ENCODE peak calls at places on chromosomes 7 and 10, in six cellular contexts. One of them, this sample, is unnamed.
A peak's percentile ranks its signal among the peaks of the same experiment; 100 is the strongest.

GRCh38 chr10:99346247-99346646 is 17.1 kb downstream of the CNNM1 start:
- DNase-seq in HCT116: no peak
- DNase-seq in SK-N-SH: peak; percentile 36
- DNase-seq in K562: no peak
- DNase-seq in H1: no peak
- DNase-seq in GM12878: no peak
- DNase-seq in this sample: peak; percentile 71

GRCh38 chr10:127354255-127354654 is 157.9 kb upstream of the INSYN2A start:
- DNase-seq in HCT116: no peak
- DNase-seq in SK-N-SH: no peak
- DNase-seq in K562: no peak
- DNase-seq in H1: no peak
- DNase-seq in GM12878: no peak
- DNase-seq in this sample: no peak

GRCh38 chr7:28301148-28301641 is 111.1 kb upstream of the CREB5 start:
- DNase-seq in HCT116: no peak
- DNase-seq in SK-N-SH: no peak
- DNase-seq in K562: no peak
- DNase-seq in H1: no peak
- DNase-seq in GM12878: no peak
- DNase-seq in this sample: no peak

GRCh38 chr7:55568613-55569268 is 3.6 kb downstream of the VOPP1 start:
- DNase-seq in HCT116: no peak
- DNase-seq in SK-N-SH: peak; percentile 82
- DNase-seq in K562: no peak
- DNase-seq in H1: no peak
- DNase-seq in GM12878: no peak
- DNase-seq in this sample: no peak

GRCh38 chr7:105538349-105538748 is 6.3 kb downstream of the RINT1 start:
- DNase-seq in HCT116: no peak
- DNase-seq in SK-N-SH: no peak
- DNase-seq in K562: no peak
- DNase-seq in H1: no peak
- DNase-seq in GM12878: no peak
- DNase-seq in this sample: no peak

GRCh38 chr7:144004703-144005102 is 4.6 kb downstream of the OR6B1 start:
- DNase-seq in HCT116: no peak
- DNase-seq in SK-N-SH: no peak
- DNase-seq in K562: no peak
- DNase-seq in H1: no peak
- DNase-seq in GM12878: no peak
- DNase-seq in this sample: no peak

GRCh38 chr7:157862731-157863130 is 525.9 kb downstream of the DNAJB6 start:
- DNase-seq in HCT116: no peak
- DNase-seq in SK-N-SH: no peak
- DNase-seq in K562: no peak
- DNase-seq in H1: no peak
- DNase-seq in GM12878: no peak
- DNase-seq in this sample: no peak

GRCh38 chr7:28096713-28097112 is 83.9 kb downstream of the JAZF1 start:
- DNase-seq in HCT116: peak; percentile 42
- DNase-seq in SK-N-SH: peak; percentile 84
- DNase-seq in K562: peak; percentile 55
- DNase-seq in H1: no peak
- DNase-seq in GM12878: peak; percentile 12
- DNase-seq in this sample: peak; percentile 73

GRCh38 chr10:77405771-77406241 is 231.8 kb downstream of the KCNMA1 start:
- DNase-seq in HCT116: peak; percentile 53
- DNase-seq in SK-N-SH: peak; percentile 58
- DNase-seq in K562: peak; percentile 72
- DNase-seq in H1: peak; percentile 59
- DNase-seq in GM12878: no peak
- DNase-seq in this sample: peak; percentile 72

GRCh38 chr7:35831208-35831607 is 30.4 kb downstream of the SEPTIN7 start:
- DNase-seq in HCT116: no peak
- DNase-seq in SK-N-SH: no peak
- DNase-seq in K562: no peak
- DNase-seq in H1: no peak
- DNase-seq in GM12878: no peak
- DNase-seq in this sample: no peak

GRCh38 chr7:139676390-139676789 is 101.4 kb downstream of the HIPK2 start:
- DNase-seq in HCT116: no peak
- DNase-seq in SK-N-SH: no peak
- DNase-seq in K562: no peak
- DNase-seq in H1: no peak
- DNase-seq in GM12878: no peak
- DNase-seq in this sample: no peak

GRCh38 chr7:11290859-11291258 is 317.2 kb downstream of the PHF14 start:
- DNase-seq in HCT116: no peak
- DNase-seq in SK-N-SH: no peak
- DNase-seq in K562: no peak
- DNase-seq in H1: no peak
- DNase-seq in GM12878: no peak
- DNase-seq in this sample: no peak

GRCh38 chr7:3917466-3917865 is 616.4 kb downstream of the SDK1 start:
- DNase-seq in HCT116: no peak
- DNase-seq in SK-N-SH: no peak
- DNase-seq in K562: no peak
- DNase-seq in H1: no peak
- DNase-seq in GM12878: no peak
- DNase-seq in this sample: no peak

GRCh38 chr10:64528294-64529002 is 1007.2 kb downstream of the REEP3 start:
- DNase-seq in HCT116: no peak
- DNase-seq in SK-N-SH: peak; percentile 62
- DNase-seq in K562: no peak
- DNase-seq in H1: no peak
- DNase-seq in GM12878: no peak
- DNase-seq in this sample: no peak

GRCh38 chr7:143391462-143392404 is 10.6 kb downstream of the ZYX start:
- DNase-seq in HCT116: no peak
- DNase-seq in SK-N-SH: no peak
- DNase-seq in K562: no peak
- DNase-seq in H1: no peak
- DNase-seq in GM12878: no peak
- DNase-seq in this sample: no peak

GRCh38 chr10:72274213-72274729 is 547 bp downstream of the DDIT4 start:
- DNase-seq in HCT116: no peak
- DNase-seq in SK-N-SH: peak; percentile 65
- DNase-seq in K562: peak; percentile 59
- DNase-seq in H1: no peak
- DNase-seq in GM12878: no peak
- DNase-seq in this sample: no peak

GRCh38 chr10:86782691-86783418 is 26.4 kb downstream of the BMPR1A start:
- DNase-seq in HCT116: no peak
- DNase-seq in SK-N-SH: no peak
- DNase-seq in K562: no peak
- DNase-seq in H1: no peak
- DNase-seq in GM12878: peak; percentile 51
- DNase-seq in this sample: no peak

GRCh38 chr7:2158331-2159175 is 74.2 kb downstream of the MAD1L1 start:
- DNase-seq in HCT116: no peak
- DNase-seq in SK-N-SH: no peak
- DNase-seq in K562: no peak
- DNase-seq in H1: no peak
- DNase-seq in GM12878: no peak
- DNase-seq in this sample: no peak

GRCh38 chr7:2729893-2730716 is 42.1 kb downstream of the AMZ1 start:
- DNase-seq in HCT116: no peak
- DNase-seq in SK-N-SH: no peak
- DNase-seq in K562: no peak
- DNase-seq in H1: no peak
- DNase-seq in GM12878: no peak
- DNase-seq in this sample: no peak

GRCh38 chr7:98283127-98283886 is 1.8 kb downstream of the BRI3 start:
- DNase-seq in HCT116: no peak
- DNase-seq in SK-N-SH: peak; percentile 26
- DNase-seq in K562: no peak
- DNase-seq in H1: no peak
- DNase-seq in GM12878: no peak
- DNase-seq in this sample: no peak

GRCh38 chr7:18535811-18536413 is 40.4 kb downstream of the HDAC9 start:
- DNase-seq in HCT116: no peak
- DNase-seq in SK-N-SH: no peak
- DNase-seq in K562: no peak
- DNase-seq in H1: no peak
- DNase-seq in GM12878: no peak
- DNase-seq in this sample: no peak

GRCh38 chr7:72345208-72345727 is 66.9 kb downstream of the CALN1 start:
- DNase-seq in HCT116: no peak
- DNase-seq in SK-N-SH: no peak
- DNase-seq in K562: no peak
- DNase-seq in H1: no peak
- DNase-seq in GM12878: no peak
- DNase-seq in this sample: no peak

DNA sequence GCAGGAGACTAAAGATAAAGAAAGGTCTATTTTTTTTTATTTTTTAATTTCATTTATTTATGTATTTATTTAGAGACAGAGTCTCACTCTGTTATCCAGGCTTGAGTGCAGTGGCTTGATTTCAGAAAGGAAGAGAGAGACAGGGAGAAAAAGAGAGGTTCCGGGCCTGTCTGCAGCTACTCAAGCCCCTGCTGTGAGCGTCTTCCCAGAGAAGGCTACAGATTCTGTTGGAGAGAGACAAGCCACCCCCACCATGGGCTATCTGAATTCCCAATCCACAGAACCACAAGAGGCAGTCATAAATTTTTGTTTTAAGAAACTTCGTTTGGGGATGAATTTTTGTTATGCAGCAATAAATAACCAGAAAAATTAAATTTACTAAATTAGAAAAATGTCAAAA is 68.1 kb downstream of the CALN1 start:
- DNase-seq in HCT116: no peak
- DNase-seq in SK-N-SH: no peak
- DNase-seq in K562: no peak
- DNase-seq in H1: peak; percentile 19
- DNase-seq in GM12878: no peak
- DNase-seq in this sample: no peak
- TF ChIP-seq JUND in HCT116: no peak
- TF ChIP-seq JUND in SK-N-SH: no peak
- TF ChIP-seq JUND in K562: no peak
- TF ChIP-seq JUND in H1: no peak
- TF ChIP-seq JUND in GM12878: no peak
- TF ChIP-seq JUND in this sample: no peak

GRCh38 chr10:103861501-103861900 is 6.1 kb upstream of the SH3PXD2A start:
- DNase-seq in HCT116: no peak
- DNase-seq in SK-N-SH: no peak
- DNase-seq in K562: no peak
- DNase-seq in H1: no peak
- DNase-seq in GM12878: no peak
- DNase-seq in this sample: no peak

GRCh38 chr10:103858360-103858759 is 3.0 kb upstream of the SH3PXD2A start:
- DNase-seq in HCT116: no peak
- DNase-seq in SK-N-SH: no peak
- DNase-seq in K562: no peak
- DNase-seq in H1: no peak
- DNase-seq in GM12878: no peak
- DNase-seq in this sample: no peak

GRCh38 chr10:103855852-103856496 is 598 bp upstream of the SH3PXD2A start:
- DNase-seq in HCT116: no peak
- DNase-seq in SK-N-SH: no peak
- DNase-seq in K562: no peak
- DNase-seq in H1: no peak
- DNase-seq in GM12878: no peak
- DNase-seq in this sample: no peak

GRCh38 chr10:103856497-103857175 is 1.3 kb upstream of the SH3PXD2A start:
- DNase-seq in HCT116: no peak
- DNase-seq in SK-N-SH: no peak
- DNase-seq in K562: no peak
- DNase-seq in H1: no peak
- DNase-seq in GM12878: no peak
- DNase-seq in this sample: no peak

DNA sequence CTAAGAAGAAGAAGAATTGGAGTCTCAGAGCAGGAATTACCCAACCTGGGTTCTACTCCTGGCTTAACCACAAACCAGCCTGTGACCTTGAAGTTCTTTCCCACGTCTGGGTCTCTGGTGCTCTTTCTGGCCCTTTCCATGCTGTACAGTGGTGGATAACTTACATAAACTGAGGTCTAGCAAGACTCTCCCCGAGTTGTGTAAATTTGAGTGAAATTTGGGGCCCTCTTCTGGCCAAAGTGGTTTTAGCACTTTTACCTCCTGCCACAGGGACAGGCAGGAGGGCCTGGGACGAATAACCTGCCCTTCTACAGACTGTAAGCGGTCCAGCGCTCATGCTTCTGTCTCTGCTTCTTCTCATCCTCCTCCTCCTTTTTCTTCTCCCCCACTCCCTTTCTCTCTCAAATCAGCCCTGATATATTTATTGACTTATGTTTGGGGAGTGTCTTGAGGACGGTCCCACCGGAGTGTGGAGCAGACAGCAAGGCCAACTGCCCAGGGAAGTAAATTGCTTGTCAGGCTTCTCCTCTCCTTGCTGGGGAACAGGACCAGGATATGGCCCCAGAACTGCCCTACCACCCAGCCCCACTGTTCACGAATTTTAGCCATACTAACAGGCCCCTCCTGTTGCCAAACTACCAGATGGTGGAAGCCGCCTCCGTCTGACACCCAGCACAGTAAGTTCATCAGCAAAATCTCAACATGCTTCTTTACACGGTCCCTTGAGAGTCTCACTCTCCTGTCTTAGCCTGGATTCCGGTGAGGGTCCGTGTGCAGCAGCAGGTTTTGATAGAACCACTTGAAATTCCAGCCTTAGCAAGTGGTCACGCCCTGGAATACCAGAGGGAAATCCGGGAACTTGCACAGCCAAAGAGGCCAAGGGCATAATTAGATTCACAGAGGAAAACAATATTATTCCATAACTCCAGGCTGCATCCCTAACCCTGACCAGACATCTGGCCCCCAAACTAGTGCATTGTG is 4.1 kb upstream of the SH3PXD2A start:
- DNase-seq in HCT116: peak; percentile 50
- DNase-seq in SK-N-SH: peak; percentile 71
- DNase-seq in K562: peak; percentile 57
- DNase-seq in H1: peak; percentile 46
- DNase-seq in GM12878: peak; percentile 24
- DNase-seq in this sample: peak; percentile 73
- TF ChIP-seq JUND in HCT116: no peak
- TF ChIP-seq JUND in SK-N-SH: no peak
- TF ChIP-seq JUND in K562: no peak
- TF ChIP-seq JUND in H1: no peak
- TF ChIP-seq JUND in GM12878: no peak
- TF ChIP-seq JUND in this sample: no peak

GRCh38 chr10:119701861-119702260 is 24.0 kb upstream of the INPP5F start:
- DNase-seq in HCT116: no peak
- DNase-seq in SK-N-SH: no peak
- DNase-seq in K562: no peak
- DNase-seq in H1: no peak
- DNase-seq in GM12878: no peak
- DNase-seq in this sample: no peak
- TF ChIP-seq JUND in HCT116: no peak
- TF ChIP-seq JUND in SK-N-SH: no peak
- TF ChIP-seq JUND in K562: no peak
- TF ChIP-seq JUND in H1: no peak
- TF ChIP-seq JUND in GM12878: no peak
- TF ChIP-seq JUND in this sample: no peak

DNA sequence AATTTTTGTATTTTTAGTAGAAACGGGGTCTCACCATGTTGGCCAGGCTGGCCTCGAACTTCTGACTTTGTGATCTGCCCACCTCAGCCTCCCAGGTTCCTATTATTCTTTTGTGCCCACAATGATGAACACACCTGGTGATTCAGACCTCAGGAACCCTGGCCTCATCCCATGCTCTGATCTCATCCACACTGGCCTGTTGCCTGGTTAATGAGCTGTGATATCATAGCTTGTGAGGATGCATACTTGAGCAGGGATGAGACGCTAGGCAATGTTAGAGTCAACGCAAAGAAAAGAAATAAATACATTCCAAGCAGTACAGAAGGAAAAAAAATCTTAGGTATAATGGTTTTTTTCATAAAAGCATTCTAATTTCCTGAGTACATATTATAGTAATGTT is 82.4 kb upstream of the RNF32 start:
- DNase-seq in HCT116: peak; percentile 19
- DNase-seq in SK-N-SH: no peak
- DNase-seq in K562: no peak
- DNase-seq in H1: no peak
- DNase-seq in GM12878: no peak
- DNase-seq in this sample: no peak
- TF ChIP-seq JUND in HCT116: peak; percentile 27
- TF ChIP-seq JUND in SK-N-SH: peak; percentile 11
- TF ChIP-seq JUND in K562: no peak
- TF ChIP-seq JUND in H1: no peak
- TF ChIP-seq JUND in GM12878: no peak
- TF ChIP-seq JUND in this sample: no peak